ENCODE peak calls at places on chromosome 20, in five cellular contexts. U, L, F, S and E are unnamed samples.

GRCh38 chr20:17895641-17896246 is 72.8 kb downstream of the SNX5 start:
- DNase-seq in F (no peak), L (peak), U (no peak), S (peak), E (no peak)

GRCh38 chr20:20780127-20780822 is 67.8 kb upstream of the RALGAPA2 start:
- DNase-seq in S (peak), L (peak), U (no peak), F (no peak), E (no peak)

GRCh38 chr20:47770931-47771330 is 14.3 kb downstream of the SULF2 start:
- DNase-seq in U (no peak), S (no peak), L (no peak), F (no peak), E (no peak)

GRCh38 chr20:409697-410559 is 1.8 kb downstream of the RBCK1 start:
- DNase-seq in F (no peak), L (no peak), U (no peak), S (no peak), E (no peak)

GRCh38 chr20:22575087-22575721 is 9.2 kb downstream of the FOXA2 start:
- DNase-seq in F (no peak), U (no peak), S (no peak), L (no peak), E (no peak)

GRCh38 chr20:33731693-33732165 is at the start of gene ZNF341:
- DNase-seq in L (peak), U (no peak), F (peak), S (peak), E (peak)

GRCh38 chr20:45115829-45116228 is 855 bp upstream of the WFDC5 start:
- DNase-seq in S (no peak), F (no peak), L (no peak), U (no peak), E (no peak)

GRCh38 chr20:59485576-59486250 is 118.6 kb upstream of the PHACTR3 start:
- DNase-seq in L (no peak), S (no peak), U (no peak), F (no peak), E (no peak)

GRCh38 chr20:60586417-60587105 is 628.3 kb downstream of the CDH26 start:
- DNase-seq in S (no peak), L (peak), U (no peak), F (no peak), E (peak)

GRCh38 chr20:49445176-49445575 is 37.3 kb downstream of the KCNB1 start:
- DNase-seq in L (no peak), S (no peak), F (no peak), U (no peak), E (no peak)

GRCh38 chr20:24948939-24949679 is at the start of gene CST7:
- DNase-seq in U (no peak), F (no peak), S (no peak), L (no peak), E (no peak)

GRCh38 chr20:53785320-53785719 is 191.7 kb upstream of the ZNF217 start:
- DNase-seq in U (no peak), F (no peak), S (no peak), L (no peak), E (no peak)

GRCh38 chr20:53783768-53784167 is 190.1 kb upstream of the ZNF217 start:
- DNase-seq in F (no peak), S (no peak), U (no peak), L (no peak), E (no peak)

GRCh38 chr20:53788253-53789022 is 194.8 kb upstream of the ZNF217 start:
- DNase-seq in U (no peak), F (no peak), S (no peak), L (no peak), E (no peak)

GRCh38 chr20:53786071-53786444 is 192.4 kb upstream of the ZNF217 start:
- DNase-seq in F (no peak), S (no peak), L (no peak), U (no peak), E (no peak)

DNA sequence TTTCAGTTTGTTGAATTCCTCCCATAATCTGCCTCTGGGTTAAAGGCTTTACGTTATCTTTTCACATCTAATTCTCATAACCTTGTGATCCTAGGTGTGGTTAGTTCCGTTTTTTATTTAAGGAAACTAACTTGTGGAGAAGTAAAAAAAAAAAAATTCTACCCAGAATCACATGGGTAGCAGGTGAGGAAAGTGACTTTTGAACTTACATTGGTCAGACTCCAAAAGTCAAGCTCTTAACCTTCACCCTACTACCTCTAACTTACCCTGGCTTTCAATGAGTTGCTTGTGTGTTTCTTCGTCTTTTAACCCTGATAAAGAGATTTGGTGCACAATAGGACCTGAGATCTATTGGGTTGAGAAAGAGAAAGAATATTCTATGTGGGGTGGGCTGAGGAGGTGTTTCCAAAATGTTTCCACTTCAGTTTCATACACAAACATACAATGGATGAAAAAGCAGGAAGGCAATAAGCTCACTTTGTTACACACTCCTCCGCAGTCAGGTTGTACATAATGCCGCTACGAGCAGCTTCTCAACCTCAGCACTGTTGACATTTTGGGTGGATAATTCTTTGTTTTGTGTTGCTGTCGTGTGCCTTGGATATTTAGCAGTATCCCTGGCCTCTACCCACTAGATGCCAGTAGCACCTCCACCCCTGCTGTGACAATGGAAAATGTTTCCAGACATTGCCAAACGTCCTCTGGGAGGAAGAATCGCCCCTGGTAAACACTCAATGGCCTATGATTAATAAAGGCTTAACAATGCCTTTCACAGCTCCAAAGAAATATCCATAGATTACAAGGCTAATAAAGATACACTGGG is 193.0 kb upstream of the ZNF217 start:
- DNase-seq in F (no peak), L (no peak), U (no peak), S (no peak), E (no peak)
- TF ChIP-seq CTCF in F (no peak), L (no peak), U (no peak), S (no peak), E (no peak)

GRCh38 chr20:19382371-19382770 is 169.9 kb downstream of the SLC24A3 start:
- DNase-seq in U (no peak), F (no peak), L (no peak), S (no peak), E (no peak)

GRCh38 chr20:19381947-19382346 is 169.5 kb downstream of the SLC24A3 start:
- DNase-seq in L (no peak), F (no peak), S (no peak), U (no peak), E (no peak)

GRCh38 chr20:19380211-19380610 is 167.8 kb downstream of the SLC24A3 start:
- DNase-seq in S (no peak), F (no peak), L (no peak), U (no peak), E (no peak)

GRCh38 chr20:19387251-19387650 is 174.8 kb downstream of the SLC24A3 start:
- DNase-seq in S (no peak), F (no peak), U (no peak), L (no peak), E (no peak)

GRCh38 chr20:19384940-19385339 is 172.5 kb downstream of the SLC24A3 start:
- DNase-seq in F (no peak), L (no peak), U (no peak), S (no peak), E (no peak)
- TF ChIP-seq CTCF in F (no peak), L (no peak), U (no peak), S (no peak), E (no peak)

DNA sequence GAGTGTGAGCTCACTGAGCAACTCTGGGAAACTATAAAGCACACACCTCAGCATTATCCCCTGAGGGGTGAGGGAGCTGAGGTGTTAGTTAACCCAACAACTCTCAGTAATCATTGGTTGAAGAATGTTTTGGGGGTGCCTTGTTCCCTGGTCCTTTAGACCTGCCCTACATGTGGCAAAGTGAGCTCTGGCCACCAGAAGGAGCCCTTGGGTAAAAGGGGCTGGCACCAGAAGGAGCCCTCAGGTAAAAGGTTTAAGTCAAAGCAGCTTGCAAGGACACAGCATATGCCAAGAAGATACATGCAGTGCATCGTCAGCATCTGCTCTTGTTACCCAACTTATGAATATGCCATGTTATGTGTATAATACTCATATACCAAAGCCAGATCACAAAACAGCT is 1081.7 kb downstream of the KIF16B start:
- DNase-seq in L (no peak), S (no peak), F (no peak), U (no peak), E (no peak)
- TF ChIP-seq CTCF in L (no peak), S (no peak), F (peak), U (peak), E (no peak)

GRCh38 chr20:62907377-62908317 is 18.7 kb downstream of the DIDO1 start:
- DNase-seq in L (no peak), F (no peak), U (no peak), S (no peak), E (peak)
- TF ChIP-seq CTCF in L (peak), F (peak), U (peak), S (no peak), E (peak)

DNA sequence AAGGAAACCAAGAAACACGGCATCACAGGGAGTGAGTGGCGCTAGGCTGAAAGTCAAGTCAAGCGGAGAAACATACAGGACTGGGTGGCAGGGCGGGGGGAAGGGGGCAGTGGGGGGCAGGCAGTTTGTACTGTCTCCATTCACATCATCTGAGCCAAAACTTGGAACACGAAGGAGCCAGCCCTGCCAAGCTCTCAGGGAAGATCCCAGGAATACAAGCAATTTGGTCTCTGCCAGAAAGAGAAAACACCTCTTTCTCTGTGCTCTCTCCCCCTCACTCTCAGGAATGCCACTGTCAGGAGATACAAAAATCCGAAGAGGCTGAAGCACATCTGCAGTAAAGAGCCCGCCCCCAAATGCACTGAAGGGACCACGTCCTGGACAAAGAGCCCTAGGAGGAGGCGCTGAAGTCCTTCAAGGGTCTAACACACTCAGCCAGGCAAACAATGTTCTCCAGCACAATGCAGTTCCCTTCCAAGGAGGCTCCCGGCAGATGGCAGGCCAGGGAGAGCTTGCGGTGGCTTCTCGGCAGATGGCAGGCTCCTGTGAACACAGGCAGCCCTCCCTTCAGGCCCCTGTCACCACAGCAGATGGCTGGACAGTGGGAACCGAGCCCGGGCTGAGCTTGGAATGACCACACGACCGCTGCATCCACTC is 90.0 kb downstream of the ATP9A start:
- DNase-seq in S (peak), L (no peak), F (peak), U (no peak), E (peak)
- TF ChIP-seq CTCF in S (no peak), L (no peak), F (no peak), U (peak), E (no peak)